ENCODE peak calls at places on chromosomes 7 and 10, in eight cellular contexts. One of them, this sample, is unnamed.

GRCh38 chr7:49400891-49401550 is 372.4 kb upstream of the VWC2 start:
- DNase-seq in Peyer's patch: no peak
- DNase-seq in breast epithelium: no peak
- DNase-seq in uterus: no peak
- DNase-seq in adrenal gland: no peak
- DNase-seq in suprapubic skin: no peak
- DNase-seq in tibial nerve: no peak
- DNase-seq in K562: no peak
- DNase-seq in this sample: no peak

GRCh38 chr7:18855796-18856195 is 261.6 kb downstream of the TWIST1 start:
- DNase-seq in Peyer's patch: no peak
- DNase-seq in breast epithelium: no peak
- DNase-seq in uterus: no peak
- DNase-seq in adrenal gland: no peak
- DNase-seq in suprapubic skin: no peak
- DNase-seq in tibial nerve: no peak
- DNase-seq in K562: no peak
- DNase-seq in this sample: no peak

GRCh38 chr10:76719021-76719420 is 918.6 kb downstream of the KCNMA1 start:
- DNase-seq in Peyer's patch: no peak
- DNase-seq in breast epithelium: no peak
- DNase-seq in uterus: no peak
- DNase-seq in adrenal gland: no peak
- DNase-seq in suprapubic skin: no peak
- DNase-seq in tibial nerve: no peak
- DNase-seq in K562: no peak
- DNase-seq in this sample: no peak

GRCh38 chr10:68537796-68538195 is 10.5 kb upstream of the SLC25A16 start:
- DNase-seq in Peyer's patch: no peak
- DNase-seq in breast epithelium: no peak
- DNase-seq in uterus: no peak
- DNase-seq in adrenal gland: no peak
- DNase-seq in suprapubic skin: no peak
- DNase-seq in tibial nerve: no peak
- DNase-seq in K562: no peak
- DNase-seq in this sample: no peak

GRCh38 chr10:58930497-58930896 is 245.9 kb upstream of the PHYHIPL start:
- DNase-seq in Peyer's patch: no peak
- DNase-seq in breast epithelium: no peak
- DNase-seq in uterus: no peak
- DNase-seq in adrenal gland: no peak
- DNase-seq in suprapubic skin: no peak
- DNase-seq in tibial nerve: no peak
- DNase-seq in K562: no peak
- DNase-seq in this sample: no peak

GRCh38 chr10:14838582-14839304 is 637 bp downstream of the HSPA14 start:
- DNase-seq in Peyer's patch: peak; percentile 18
- DNase-seq in breast epithelium: peak; percentile 28
- DNase-seq in uterus: no peak
- DNase-seq in adrenal gland: peak; percentile 39
- DNase-seq in suprapubic skin: no peak
- DNase-seq in tibial nerve: no peak
- DNase-seq in K562: peak; percentile 71
- DNase-seq in this sample: peak; percentile 88

GRCh38 chr10:26969145-26969926 is 108.6 kb upstream of the ABI1 start:
- DNase-seq in Peyer's patch: no peak
- DNase-seq in breast epithelium: no peak
- DNase-seq in uterus: no peak
- DNase-seq in adrenal gland: no peak
- DNase-seq in suprapubic skin: no peak
- DNase-seq in tibial nerve: no peak
- DNase-seq in K562: no peak
- DNase-seq in this sample: no peak

GRCh38 chr10:118031351-118032075 is 15.2 kb downstream of the RAB11FIP2 start:
- DNase-seq in Peyer's patch: no peak
- DNase-seq in breast epithelium: no peak
- DNase-seq in uterus: no peak
- DNase-seq in adrenal gland: no peak
- DNase-seq in suprapubic skin: no peak
- DNase-seq in tibial nerve: no peak
- DNase-seq in K562: no peak
- DNase-seq in this sample: no peak

GRCh38 chr10:131355116-131355515 is 43.6 kb upstream of the TCERG1L start:
- DNase-seq in Peyer's patch: no peak
- DNase-seq in breast epithelium: no peak
- DNase-seq in uterus: no peak
- DNase-seq in adrenal gland: no peak
- DNase-seq in suprapubic skin: no peak
- DNase-seq in tibial nerve: no peak
- DNase-seq in K562: no peak
- DNase-seq in this sample: no peak

GRCh38 chr10:128727114-128727513 is 600.9 kb upstream of the MKI67 start:
- DNase-seq in Peyer's patch: no peak
- DNase-seq in breast epithelium: no peak
- DNase-seq in uterus: no peak
- DNase-seq in adrenal gland: no peak
- DNase-seq in suprapubic skin: no peak
- DNase-seq in tibial nerve: no peak
- DNase-seq in K562: no peak
- DNase-seq in this sample: no peak

GRCh38 chr10:104622598-104623209 is 18.4 kb upstream of the SORCS3 start:
- DNase-seq in Peyer's patch: no peak
- DNase-seq in breast epithelium: no peak
- DNase-seq in uterus: no peak
- DNase-seq in adrenal gland: no peak
- DNase-seq in suprapubic skin: no peak
- DNase-seq in tibial nerve: no peak
- DNase-seq in K562: peak; percentile 17
- DNase-seq in this sample: no peak
- TF ChIP-seq CTCF in Peyer's patch: no peak
- TF ChIP-seq CTCF in breast epithelium: peak; percentile 36
- TF ChIP-seq CTCF in uterus: no peak
- TF ChIP-seq CTCF in adrenal gland: peak; percentile 30
- TF ChIP-seq CTCF in suprapubic skin: no peak
- TF ChIP-seq CTCF in tibial nerve: no peak
- TF ChIP-seq CTCF in K562: peak; percentile 54
- TF ChIP-seq CTCF in this sample: no peak

GRCh38 chr7:15558747-15559146 is 3.1 kb downstream of the AGMO start:
- DNase-seq in Peyer's patch: no peak
- DNase-seq in breast epithelium: no peak
- DNase-seq in uterus: no peak
- DNase-seq in adrenal gland: no peak
- DNase-seq in suprapubic skin: no peak
- DNase-seq in tibial nerve: no peak
- DNase-seq in K562: no peak
- DNase-seq in this sample: no peak

GRCh38 chr7:15566476-15566875 is 4.7 kb upstream of the AGMO start:
- DNase-seq in Peyer's patch: no peak
- DNase-seq in breast epithelium: no peak
- DNase-seq in uterus: no peak
- DNase-seq in adrenal gland: no peak
- DNase-seq in suprapubic skin: no peak
- DNase-seq in tibial nerve: no peak
- DNase-seq in K562: no peak
- DNase-seq in this sample: no peak

GRCh38 chr7:15557686-15558085 is 4.1 kb downstream of the AGMO start:
- DNase-seq in Peyer's patch: no peak
- DNase-seq in breast epithelium: no peak
- DNase-seq in uterus: no peak
- DNase-seq in adrenal gland: no peak
- DNase-seq in suprapubic skin: no peak
- DNase-seq in tibial nerve: no peak
- DNase-seq in K562: no peak
- DNase-seq in this sample: no peak

GRCh38 chr7:15560968-15561367 is 847 bp downstream of the AGMO start:
- DNase-seq in Peyer's patch: no peak
- DNase-seq in breast epithelium: no peak
- DNase-seq in uterus: no peak
- DNase-seq in adrenal gland: no peak
- DNase-seq in suprapubic skin: no peak
- DNase-seq in tibial nerve: no peak
- DNase-seq in K562: no peak
- DNase-seq in this sample: no peak

GRCh38 chr7:15561840-15562239 is at the start of gene AGMO:
- DNase-seq in Peyer's patch: no peak
- DNase-seq in breast epithelium: no peak
- DNase-seq in uterus: peak; percentile 32
- DNase-seq in adrenal gland: no peak
- DNase-seq in suprapubic skin: peak; percentile 75
- DNase-seq in tibial nerve: peak; percentile 76
- DNase-seq in K562: no peak
- DNase-seq in this sample: peak; percentile 91
- TF ChIP-seq POLR2A in Peyer's patch: no peak
- TF ChIP-seq POLR2A in breast epithelium: no peak
- TF ChIP-seq POLR2A in uterus: no peak
- TF ChIP-seq POLR2A in adrenal gland: no peak
- TF ChIP-seq POLR2A in suprapubic skin: no peak
- TF ChIP-seq POLR2A in tibial nerve: no peak
- TF ChIP-seq POLR2A in K562: no peak
- TF ChIP-seq POLR2A in this sample: no peak

GRCh38 chr10:60139290-60139689 is 232.9 kb upstream of the CCDC6 start:
- DNase-seq in Peyer's patch: no peak
- DNase-seq in breast epithelium: no peak
- DNase-seq in uterus: no peak
- DNase-seq in adrenal gland: no peak
- DNase-seq in suprapubic skin: no peak
- DNase-seq in tibial nerve: no peak
- DNase-seq in K562: no peak
- DNase-seq in this sample: no peak

GRCh38 chr10:60139798-60140566 is 233.6 kb upstream of the CCDC6 start:
- DNase-seq in Peyer's patch: no peak
- DNase-seq in breast epithelium: no peak
- DNase-seq in uterus: no peak
- DNase-seq in adrenal gland: no peak
- DNase-seq in suprapubic skin: no peak
- DNase-seq in tibial nerve: no peak
- DNase-seq in K562: no peak
- DNase-seq in this sample: no peak

GRCh38 chr10:60141916-60142559 is 235.7 kb upstream of the CCDC6 start:
- DNase-seq in Peyer's patch: no peak
- DNase-seq in breast epithelium: no peak
- DNase-seq in uterus: no peak
- DNase-seq in adrenal gland: no peak
- DNase-seq in suprapubic skin: no peak
- DNase-seq in tibial nerve: no peak
- DNase-seq in K562: no peak
- DNase-seq in this sample: no peak

GRCh38 chr10:60142736-60143135 is 236.4 kb upstream of the CCDC6 start:
- DNase-seq in Peyer's patch: no peak
- DNase-seq in breast epithelium: no peak
- DNase-seq in uterus: no peak
- DNase-seq in adrenal gland: no peak
- DNase-seq in suprapubic skin: no peak
- DNase-seq in tibial nerve: no peak
- DNase-seq in K562: no peak
- DNase-seq in this sample: no peak

GRCh38 chr10:60140681-60141632 is 234.6 kb upstream of the CCDC6 start:
- DNase-seq in Peyer's patch: no peak
- DNase-seq in breast epithelium: no peak
- DNase-seq in uterus: peak; percentile 56
- DNase-seq in adrenal gland: peak; percentile 30
- DNase-seq in suprapubic skin: no peak
- DNase-seq in tibial nerve: no peak
- DNase-seq in K562: peak; percentile 35
- DNase-seq in this sample: no peak
- TF ChIP-seq CTCF in Peyer's patch: peak; percentile 9
- TF ChIP-seq CTCF in breast epithelium: no peak
- TF ChIP-seq CTCF in uterus: no peak
- TF ChIP-seq CTCF in adrenal gland: no peak
- TF ChIP-seq CTCF in suprapubic skin: no peak
- TF ChIP-seq CTCF in tibial nerve: no peak
- TF ChIP-seq CTCF in K562: peak; percentile 30
- TF ChIP-seq CTCF in this sample: no peak

DNA sequence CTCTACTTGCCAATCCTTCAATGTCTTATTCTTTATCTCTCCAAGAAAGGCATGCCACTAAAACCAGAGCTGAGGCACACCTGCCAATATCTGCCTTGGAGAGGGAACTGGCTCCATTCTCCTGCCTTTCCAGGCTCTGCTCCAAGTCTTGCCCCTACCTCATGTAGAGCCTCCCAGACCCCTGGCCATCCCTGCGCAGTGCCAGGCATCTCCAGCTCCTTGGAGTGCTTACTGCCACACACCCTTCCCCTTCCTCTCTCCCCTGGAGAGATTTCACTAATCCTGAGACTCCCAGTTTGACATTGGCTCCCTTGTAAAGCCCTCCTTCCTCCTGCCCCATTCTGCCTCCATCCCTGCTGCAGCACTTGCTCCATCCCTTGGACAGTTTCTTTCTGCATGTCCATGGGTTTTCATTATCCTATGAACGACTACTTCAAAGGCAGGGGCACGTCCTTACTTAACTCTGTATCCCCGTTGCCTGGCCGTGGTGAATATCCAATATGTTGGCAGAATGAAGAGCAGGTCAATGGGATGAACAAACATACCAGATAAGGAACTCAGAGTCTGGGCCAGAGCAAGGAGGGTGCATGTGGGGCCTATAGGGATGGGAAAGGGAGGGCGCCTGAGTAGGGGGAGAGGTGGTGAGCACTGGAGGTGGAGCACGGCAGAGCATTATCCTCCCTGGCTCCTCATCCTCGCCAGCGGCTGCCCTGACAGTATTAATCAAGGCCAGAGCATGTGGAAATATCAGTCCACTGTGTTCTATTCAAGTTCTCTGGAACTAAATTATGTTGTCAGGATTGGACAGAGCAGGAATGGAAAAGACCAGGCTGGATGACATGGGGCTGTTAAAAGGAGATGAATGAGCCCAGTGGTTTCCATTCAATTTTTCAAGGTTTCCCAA is 255.0 kb upstream of the ZMIZ1 start:
- DNase-seq in Peyer's patch: no peak
- DNase-seq in breast epithelium: no peak
- DNase-seq in uterus: no peak
- DNase-seq in adrenal gland: no peak
- DNase-seq in suprapubic skin: no peak
- DNase-seq in tibial nerve: no peak
- DNase-seq in K562: no peak
- DNase-seq in this sample: peak; percentile 70
- TF ChIP-seq POLR2A in Peyer's patch: no peak
- TF ChIP-seq POLR2A in breast epithelium: no peak
- TF ChIP-seq POLR2A in uterus: no peak
- TF ChIP-seq POLR2A in adrenal gland: no peak
- TF ChIP-seq POLR2A in suprapubic skin: no peak
- TF ChIP-seq POLR2A in tibial nerve: no peak
- TF ChIP-seq POLR2A in K562: no peak
- TF ChIP-seq POLR2A in this sample: no peak

GRCh38 chr7:102125127-102125561 is 161.5 kb upstream of the SH2B2 start:
- DNase-seq in Peyer's patch: peak; percentile 21
- DNase-seq in breast epithelium: no peak
- DNase-seq in uterus: peak; percentile 67
- DNase-seq in adrenal gland: peak; percentile 90
- DNase-seq in suprapubic skin: no peak
- DNase-seq in tibial nerve: peak; percentile 60
- DNase-seq in K562: no peak
- DNase-seq in this sample: no peak
- TF ChIP-seq CTCF in Peyer's patch: no peak
- TF ChIP-seq CTCF in breast epithelium: no peak
- TF ChIP-seq CTCF in uterus: peak; percentile 27
- TF ChIP-seq CTCF in adrenal gland: peak; percentile 11
- TF ChIP-seq CTCF in suprapubic skin: no peak
- TF ChIP-seq CTCF in tibial nerve: no peak
- TF ChIP-seq CTCF in K562: peak; percentile 21
- TF ChIP-seq CTCF in this sample: no peak

This sample was measured in lower leg skin.